ENCODE peak calls at places on chromosomes 6 and 20, in six cellular contexts. Q, U, B, V, J and W are unnamed samples.

GRCh38 chr6:90663873-90664272 is 77.0 kb upstream of the MAP3K7 start:
- DNase-seq in Q (no peak), U (no peak), B (no peak), V (no peak), J (no peak), W (no peak)

GRCh38 chr6:3825851-3826581 is 23.2 kb upstream of the FAM50B start:
- DNase-seq in Q (peak), U (peak), B (peak), V (no peak), J (peak), W (peak)

GRCh38 chr20:59645761-59646171 is 41.4 kb downstream of the PHACTR3 start:
- DNase-seq in Q (no peak), U (no peak), B (no peak), V (no peak), J (peak), W (peak)

GRCh38 chr6:41736800-41737555 is 1.6 kb upstream of the TFEB start:
- DNase-seq in Q (no peak), U (no peak), B (no peak), V (no peak), J (no peak), W (no peak)

GRCh38 chr20:23205656-23206055 is 119.5 kb upstream of the CD93 start:
- DNase-seq in Q (no peak), U (no peak), B (no peak), V (peak), J (peak), W (peak)

GRCh38 chr6:108592371-108593337 is 31.9 kb downstream of the FOXO3 start:
- DNase-seq in Q (peak), U (no peak), B (peak), V (peak), J (no peak), W (no peak)

GRCh38 chr6:11067348-11067747 is 23.2 kb upstream of the ELOVL2 start:
- DNase-seq in Q (no peak), U (no peak), B (no peak), V (no peak), J (no peak), W (no peak)

GRCh38 chr6:125810435-125810834 is 19.7 kb downstream of the NCOA7 start:
- DNase-seq in Q (no peak), U (no peak), B (no peak), V (no peak), J (no peak), W (no peak)

GRCh38 chr6:109082178-109082577 is 12.5 kb downstream of the SESN1 start:
- DNase-seq in Q (no peak), U (no peak), B (no peak), V (no peak), J (no peak), W (no peak)

GRCh38 chr6:30234361-30234760 is 21.2 kb upstream of the TRIM26 start:
- DNase-seq in Q (no peak), U (no peak), B (no peak), V (no peak), J (no peak), W (no peak)

GRCh38 chr20:58096880-58097813 is 131.3 kb downstream of the ANKRD60 start:
- DNase-seq in Q (no peak), U (no peak), B (no peak), V (no peak), J (no peak), W (no peak)